ENCODE peak calls at places on chromosomes 6 and 20, in seven cellular contexts. I, C, Y, B, H, A and X are unnamed samples.

GRCh38 chr6:31878761-31879542 is at the start of gene SLC44A4:
- DNase-seq in I (no peak), C (no peak), Y (no peak), B (no peak), H (no peak), A (no peak), X (no peak)

GRCh38 chr20:21391495-21392298 is 5.6 kb downstream of the NKX2-4 start:
- DNase-seq in I (no peak), C (no peak), Y (peak), B (no peak), H (no peak), A (no peak), X (no peak)

GRCh38 chr20:20711413-20711812 is 1.0 kb downstream of the RALGAPA2 start:
- DNase-seq in I (no peak), C (no peak), Y (no peak), B (no peak), H (no peak), A (no peak), X (no peak)

GRCh38 chr20:32680544-32681174 is 6.9 kb upstream of the C20orf203 start:
- DNase-seq in I (no peak), C (no peak), Y (no peak), B (no peak), H (no peak), A (no peak), X (no peak)

GRCh38 chr20:59751075-59751711 is 146.9 kb downstream of the PHACTR3 start:
- DNase-seq in I (peak), C (peak), Y (peak), B (peak), H (peak), A (peak), X (peak)

GRCh38 chr6:93351222-93351621 is 68.1 kb downstream of the EPHA7 start:
- DNase-seq in I (no peak), C (no peak), Y (no peak), B (no peak), H (no peak), A (no peak), X (no peak)

GRCh38 chr6:35164868-35165267 is 23.7 kb upstream of the TCP11 start:
- DNase-seq in I (no peak), C (no peak), Y (no peak), B (no peak), H (no peak), A (no peak), X (no peak)

GRCh38 chr6:28107506-28107905 is 16.9 kb upstream of the ZSCAN16 start:
- DNase-seq in I (no peak), C (no peak), Y (no peak), B (no peak), H (no peak), A (no peak), X (no peak)

GRCh38 chr6:127192911-127193503 is 73.7 kb upstream of the RNF146 start:
- DNase-seq in I (peak), C (no peak), Y (no peak), B (peak), H (no peak), A (no peak), X (peak)

GRCh38 chr6:81762132-81762531 is 9.7 kb upstream of the TENT5A start:
- DNase-seq in I (no peak), C (no peak), Y (no peak), B (peak), H (no peak), A (no peak), X (no peak)

GRCh38 chr6:103367212-103367611 is 1492.5 kb downstream of the HACE1 start:
- DNase-seq in I (no peak), C (no peak), Y (no peak), B (no peak), H (no peak), A (no peak), X (no peak)

GRCh38 chr6:163314791-163315404 is 99.6 kb upstream of the QKI start:
- DNase-seq in I (no peak), C (no peak), Y (no peak), B (no peak), H (no peak), A (no peak), X (no peak)

GRCh38 chr6:137210903-137211302 is 8.3 kb downstream of the IFNGR1 start:
- DNase-seq in I (no peak), C (no peak), Y (no peak), B (peak), H (no peak), A (no peak), X (no peak)

GRCh38 chr6:21005816-21006553 is 471.7 kb downstream of the CDKAL1 start:
- DNase-seq in I (peak), C (no peak), Y (no peak), B (peak), H (no peak), A (no peak), X (peak)

GRCh38 chr6:16398587-16398986 is 160.2 kb downstream of the GMPR start:
- DNase-seq in I (peak), C (no peak), Y (no peak), B (peak), H (no peak), A (no peak), X (no peak)

GRCh38 chr20:37686762-37687477 is 6.9 kb upstream of the CTNNBL1 start:
- DNase-seq in I (no peak), C (no peak), Y (no peak), B (no peak), H (no peak), A (no peak), X (peak)

GRCh38 chr20:17570347-17571152 is 675 bp downstream of the DSTN start:
- DNase-seq in I (no peak), C (peak), Y (no peak), B (peak), H (no peak), A (peak), X (peak)

GRCh38 chr6:157107915-157108651 is 215.2 kb downstream of the TMEM242 start:
- DNase-seq in I (peak), C (no peak), Y (no peak), B (peak), H (no peak), A (no peak), X (peak)

GRCh38 chr6:75414445-75415021 is 79.1 kb downstream of the FILIP1 start:
- DNase-seq in I (no peak), C (no peak), Y (no peak), B (no peak), H (no peak), A (no peak), X (no peak)

GRCh38 chr6:39938773-39939381 is 4.6 kb upstream of the MOCS1 start:
- DNase-seq in I (no peak), C (no peak), Y (no peak), B (no peak), H (no peak), A (no peak), X (no peak)

GRCh38 chr20:38136421-38137245 is 28.4 kb downstream of the TGM2 start:
- DNase-seq in I (no peak), C (peak), Y (peak), B (no peak), H (no peak), A (peak), X (no peak)

GRCh38 chr6:155201461-155202226 is 62.2 kb upstream of the CLDN20 start:
- DNase-seq in I (peak), C (no peak), Y (no peak), B (peak), H (no peak), A (no peak), X (peak)

GRCh38 chr20:5065489-5066383 is 54.0 kb downstream of the PCNA start:
- DNase-seq in I (peak), C (peak), Y (peak), B (peak), H (no peak), A (peak), X (peak)

GRCh38 chr20:56624786-56625681 is 4.1 kb upstream of the TFAP2C start:
- DNase-seq in I (no peak), C (no peak), Y (no peak), B (no peak), H (no peak), A (no peak), X (no peak)

GRCh38 chr6:3390698-3391097 is 66.2 kb downstream of the SLC22A23 start:
- DNase-seq in I (peak), C (peak), Y (no peak), B (peak), H (no peak), A (no peak), X (peak)

GRCh38 chr6:10030942-10031537 is 383.8 kb downstream of the TFAP2A start:
- DNase-seq in I (no peak), C (no peak), Y (no peak), B (no peak), H (peak), A (no peak), X (no peak)

GRCh38 chr6:34934516-34934915 is 45.5 kb downstream of the ANKS1A start:
- DNase-seq in I (no peak), C (peak), Y (no peak), B (peak), H (no peak), A (peak), X (no peak)

GRCh38 chr6:158863646-158864045 is 44.5 kb upstream of the EZR start:
- DNase-seq in I (no peak), C (no peak), Y (no peak), B (peak), H (no peak), A (no peak), X (no peak)

GRCh38 chr6:19869464-19869863 is 32.3 kb downstream of the ID4 start:
- DNase-seq in I (no peak), C (no peak), Y (no peak), B (no peak), H (no peak), A (no peak), X (no peak)

GRCh38 chr20:57250607-57251343 is 15.7 kb downstream of the BMP7 start:
- DNase-seq in I (no peak), C (no peak), Y (no peak), B (no peak), H (no peak), A (no peak), X (no peak)

GRCh38 chr6:170429457-170429856 is 122.9 kb downstream of the FAM120B start:
- DNase-seq in I (no peak), C (no peak), Y (no peak), B (no peak), H (no peak), A (no peak), X (peak)

GRCh38 chr20:62238569-62239277 is 402 bp downstream of the OSBPL2 start:
- DNase-seq in I (no peak), C (no peak), Y (peak), B (no peak), H (no peak), A (peak), X (no peak)

GRCh38 chr20:63536241-63536977 is 767 bp downstream of the PTK6 start:
- DNase-seq in I (peak), C (no peak), Y (peak), B (peak), H (no peak), A (no peak), X (peak)

GRCh38 chr6:45500924-45501816 is 123.4 kb upstream of the SUPT3H start:
- DNase-seq in I (no peak), C (no peak), Y (no peak), B (no peak), H (no peak), A (no peak), X (no peak)